ENCODE peak calls at places on chromosome 9, in six cellular contexts. T is fibroblast of lung, N is endodermal cell, Z is cardiac muscle cell, W is transverse colon, G is hepatocyte. U is an unnamed sample. For H3K4me1, the result is how much of the 10 kb centered on the place peaks cover.

GRCh38 chr9:85178486-85178885 is 509.0 kb downstream of the NTRK2 start:
- DNase-seq in N (no peak), G (no peak), T (no peak), Z (no peak), W (no peak), U (no peak)

GRCh38 chr9:105341784-105342183 is 97.3 kb downstream of the SLC44A1 start:
- DNase-seq in W (no peak), N (no peak), Z (peak), G (no peak), T (peak), U (no peak)

GRCh38 chr9:5843450-5844249 is 10.7 kb upstream of the ERMP1 start:
- DNase-seq in W (no peak), G (peak), T (peak), N (no peak), Z (peak), U (no peak)

GRCh38 chr9:6034954-6035353 is 19.5 kb upstream of the RANBP6 start:
- DNase-seq in Z (no peak), W (no peak), N (peak), G (no peak), T (no peak), U (no peak)

GRCh38 chr9:134536931-134537330 is 104.7 kb upstream of the COL5A1 start:
- DNase-seq in Z (no peak), G (no peak), W (no peak), N (no peak), T (no peak), U (no peak)

GRCh38 chr9:88322906-88323566 is 65.2 kb upstream of the SPIN1 start:
- DNase-seq in Z (peak), T (peak), G (no peak), W (peak), N (no peak), U (no peak)

GRCh38 chr9:131013771-131014676 is 5.0 kb downstream of the LAMC3 start:
- DNase-seq in T (no peak), Z (no peak), G (no peak), N (no peak), W (no peak), U (no peak)

GRCh38 chr9:20988916-20989315 is 42.5 kb downstream of the HACD4 start:
- DNase-seq in Z (peak), T (peak), N (no peak), W (no peak), G (no peak), U (no peak)

GRCh38 chr9:129322641-129323375 is 144.7 kb upstream of the IER5L start:
- DNase-seq in G (no peak), Z (no peak), T (no peak), W (no peak), N (peak), U (no peak)

GRCh38 chr9:89604463-89605180 is at the start of gene GADD45G:
- DNase-seq in Z (peak), G (peak), W (peak), N (peak), T (peak), U (peak)

GRCh38 chr9:135037521-135038250 is 49.8 kb upstream of the OLFM1 start:
- DNase-seq in Z (no peak), N (peak), W (no peak), T (no peak), G (no peak), U (peak)

GRCh38 chr9:1046639-1047604 is 3.2 kb upstream of the DMRT2 start:
- DNase-seq in G (no peak), N (no peak), T (no peak), W (no peak), Z (no peak), U (no peak)
- H3K4me3 ChIP-seq in G (no peak), N (no peak), T (peak), W (no peak), Z (no peak), U (no peak)

DNA sequence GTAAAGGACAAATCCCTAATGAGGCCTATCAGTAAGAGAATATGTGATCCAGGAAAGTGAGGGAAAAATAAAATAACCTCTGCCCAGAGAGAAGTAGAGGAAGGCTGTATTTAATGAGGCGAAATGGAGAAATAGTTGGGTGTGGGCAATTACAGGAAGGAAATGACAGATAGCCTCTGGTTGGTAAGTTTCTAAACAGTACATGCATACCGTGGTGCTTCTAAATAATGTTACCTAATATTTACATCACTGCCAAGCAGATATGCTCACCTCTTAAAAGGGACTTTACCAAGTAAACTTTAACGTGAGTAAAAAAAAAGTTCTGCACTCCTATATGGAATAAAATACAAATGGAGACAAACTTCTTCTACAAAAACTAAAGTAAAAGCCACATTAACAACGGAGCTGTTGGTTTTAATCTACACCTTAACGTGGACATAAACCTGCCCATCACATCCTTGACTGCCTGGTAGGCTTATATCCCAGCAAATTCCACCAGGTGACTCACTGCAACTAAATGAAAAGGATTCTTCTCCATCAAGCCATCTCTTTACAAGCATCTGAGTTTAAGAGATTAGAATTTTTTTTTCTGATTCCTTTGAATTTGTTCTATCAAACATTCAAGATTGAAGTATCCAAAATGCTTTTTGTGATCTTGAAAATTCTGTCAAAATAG is 12.4 kb downstream of the NFIL3 start:
- DNase-seq in T (no peak), G (no peak), W (no peak), Z (peak), N (no peak), U (no peak)
- H3K4me1 ChIP-seq in T (under half), G (under half), W (under half), Z (under half), N (under half), U (under half)

GRCh38 chr9:127507751-127508648 is 56.7 kb downstream of the LRSAM1 start:
- DNase-seq in N (peak), Z (no peak), W (no peak), G (no peak), T (no peak), U (no peak)

GRCh38 chr9:127505396-127506116 is 54.2 kb downstream of the LRSAM1 start:
- DNase-seq in Z (peak), G (peak), T (peak), W (no peak), N (peak), U (no peak)

GRCh38 chr9:127506814-127507750 is 55.8 kb downstream of the LRSAM1 start:
- DNase-seq in T (peak), N (peak), Z (peak), W (no peak), G (no peak), U (no peak)

GRCh38 chr9:127504887-127505251 is 53.6 kb downstream of the LRSAM1 start:
- DNase-seq in W (no peak), G (no peak), N (no peak), Z (no peak), T (no peak), U (no peak)

GRCh38 chr9:127506117-127506813 is 55.0 kb downstream of the LRSAM1 start:
- DNase-seq in N (no peak), T (no peak), W (no peak), Z (no peak), G (no peak), U (no peak)
- TF ChIP-seq CTCF in N (no peak), T (no peak), W (no peak), Z (no peak), G (no peak), U (no peak)

GRCh38 chr9:14865206-14865605 is 45.0 kb downstream of the FREM1 start:
- DNase-seq in T (no peak), W (no peak), Z (no peak), N (no peak), G (no peak), U (no peak)
- H3K4me3 ChIP-seq in T (no peak), W (no peak), Z (no peak), N (no peak), G (no peak), U (no peak)

DNA sequence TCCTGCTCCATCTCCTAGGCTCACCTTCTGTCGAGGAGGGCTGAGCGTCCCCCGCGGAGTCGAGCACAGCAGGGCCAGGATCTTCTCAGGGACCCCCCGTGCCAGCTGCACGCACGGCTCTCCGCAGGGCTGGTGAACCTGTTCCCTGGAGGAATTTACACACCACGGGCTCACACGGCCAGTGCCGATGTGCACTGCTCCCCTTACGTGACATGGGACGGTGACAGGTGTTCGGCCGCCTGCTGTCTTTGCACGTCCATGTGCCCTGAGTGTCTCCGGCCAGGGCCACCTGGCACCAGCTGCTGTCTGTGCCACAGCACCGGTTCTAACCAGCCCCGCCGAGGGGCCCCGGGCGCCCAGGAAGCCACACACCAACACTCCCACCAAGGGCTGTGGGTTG is 8.7 kb upstream of the AGPAT2 start:
- DNase-seq in G (no peak), N (no peak), Z (no peak), W (peak), T (no peak), U (no peak)
- H3K4me1 ChIP-seq in G (under half), N (under half), Z (under half), W (under half), T (under half), U (under half)

GRCh38 chr9:7760014-7760415 is 39.6 kb downstream of the DMAC1 start:
- DNase-seq in N (no peak), W (no peak), T (peak), G (peak), Z (peak), U (no peak)

GRCh38 chr9:7762600-7762999 is 37.0 kb downstream of the DMAC1 start:
- DNase-seq in W (no peak), G (no peak), Z (no peak), N (no peak), T (no peak), U (no peak)
- TF ChIP-seq CTCF in W (no peak), G (no peak), Z (no peak), N (no peak), T (no peak), U (no peak)

GRCh38 chr9:109417585-109418544 is 80.2 kb downstream of the PTPN3 start:
- DNase-seq in N (no peak), Z (no peak), T (no peak), W (no peak), G (no peak), U (no peak)

GRCh38 chr9:109419531-109419930 is 78.6 kb downstream of the PTPN3 start:
- DNase-seq in W (no peak), N (no peak), G (no peak), T (no peak), Z (no peak), U (no peak)

GRCh38 chr9:109418827-109419226 is 79.3 kb downstream of the PTPN3 start:
- DNase-seq in N (no peak), W (no peak), T (no peak), G (no peak), Z (no peak), U (no peak)

GRCh38 chr9:109416135-109416706 is 81.9 kb downstream of the PTPN3 start:
- DNase-seq in N (no peak), T (no peak), G (no peak), Z (no peak), W (no peak), U (no peak)

DNA sequence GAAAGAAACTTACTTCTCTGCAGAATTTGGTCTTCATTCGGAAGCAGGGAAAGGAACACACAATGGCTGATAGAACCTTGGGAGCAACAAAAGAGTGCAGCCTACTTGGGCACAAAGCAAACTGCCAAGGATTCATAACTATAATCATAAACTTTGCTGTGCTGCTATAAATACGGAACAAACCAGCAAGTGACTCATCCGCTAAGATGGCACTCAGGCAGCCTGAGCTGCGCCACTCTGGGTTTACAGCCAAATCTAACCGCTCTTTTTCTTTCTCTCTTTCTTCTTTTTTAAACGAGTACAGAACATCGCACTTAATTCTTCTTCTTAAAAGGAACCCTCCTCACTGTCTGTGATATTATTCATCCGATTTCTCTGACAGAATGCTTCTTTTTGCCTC is 81.1 kb downstream of the PTPN3 start:
- DNase-seq in T (peak), N (no peak), W (peak), Z (no peak), G (no peak), U (no peak)
- H3K4me3 ChIP-seq in T (no peak), N (no peak), W (no peak), Z (no peak), G (no peak), U (no peak)

DNA sequence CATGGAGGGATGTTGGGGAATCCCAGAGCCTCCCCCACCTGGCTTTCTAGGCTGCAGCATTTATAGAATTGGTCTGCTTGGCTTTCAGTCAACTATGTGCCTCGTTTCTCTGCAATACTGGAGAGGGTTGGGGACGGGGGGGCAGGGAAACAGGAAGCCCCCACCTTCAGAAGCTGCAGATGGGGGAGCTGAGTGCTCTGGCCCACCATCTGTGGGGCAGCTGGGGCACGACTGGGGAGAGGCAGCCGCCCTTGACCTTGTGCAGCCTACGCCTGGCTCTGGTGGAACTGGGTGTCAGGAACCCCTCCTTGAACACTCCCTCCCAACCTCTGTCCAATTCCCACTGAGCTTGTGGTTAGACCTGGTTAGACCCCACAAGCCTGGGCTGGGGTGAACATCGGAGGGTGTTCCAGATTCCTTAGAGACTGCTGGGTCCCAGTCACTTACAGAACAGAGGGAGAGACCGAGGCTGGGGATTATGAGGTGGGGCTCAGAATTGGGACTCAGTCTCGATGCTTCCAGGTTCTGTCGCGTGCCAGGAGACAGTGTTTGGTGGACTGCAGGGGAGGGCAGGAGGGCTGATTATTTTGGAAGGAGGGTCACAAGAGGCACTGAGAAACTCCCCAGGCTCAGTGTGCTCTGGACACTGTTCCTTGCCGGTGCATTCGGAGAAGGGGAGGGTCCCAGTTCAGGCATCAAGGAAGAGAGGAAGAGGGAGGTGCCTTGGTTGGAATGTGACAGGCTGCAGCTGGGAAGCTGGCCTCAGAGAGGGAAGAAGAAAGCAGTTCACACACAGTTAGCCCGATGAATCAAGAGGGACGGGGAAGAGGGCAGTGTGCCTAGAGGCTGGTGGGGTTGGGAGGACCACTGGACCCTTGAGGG is 25.6 kb downstream of the COL27A1 start:
- DNase-seq in N (peak), T (peak), G (peak), Z (peak), W (no peak), U (no peak)
- H3K4me1 ChIP-seq in N (under half), T (under half), G (under half), Z (under half), W (under half), U (under half)

GRCh38 chr9:114033397-114034103 is 44.5 kb downstream of the AMBP start:
- DNase-seq in W (no peak), T (peak), N (peak), G (peak), Z (peak), U (no peak)
- TF ChIP-seq CTCF in W (peak), T (peak), N (peak), G (peak), Z (peak), U (peak)

U was measured in Peyer's patch.